ENCODE peak calls at places on chromosomes 16 and 17, in six cellular contexts. One of them, this sample, is unnamed.

GRCh38 chr17:49629447-49629846 is 48.5 kb downstream of the SPOP start:
- DNase-seq in tibial artery: no peak
- DNase-seq in memory B cell: no peak
- DNase-seq in activated CD8-positive, alpha-beta memory T cell treated with anti-CD3 and anti-CD28 coated beads for 48 hours: no peak
- DNase-seq in NCI-H2171: no peak
- DNase-seq in stimulated activated CD4-positive, alpha-beta T cell treated with anti-CD3 and anti-CD28 coated beads, Interleukin-4, amount 100 ng/mL, for 24 hours: no peak
- DNase-seq in this sample: no peak

GRCh38 chr17:1452836-1453235 is 3.2 kb downstream of the CRK start:
- DNase-seq in tibial artery: no peak
- DNase-seq in memory B cell: no peak
- DNase-seq in activated CD8-positive, alpha-beta memory T cell treated with anti-CD3 and anti-CD28 coated beads for 48 hours: no peak
- DNase-seq in NCI-H2171: no peak
- DNase-seq in stimulated activated CD4-positive, alpha-beta T cell treated with anti-CD3 and anti-CD28 coated beads, Interleukin-4, amount 100 ng/mL, for 24 hours: no peak
- DNase-seq in this sample: no peak

GRCh38 chr16:69089091-69089912 is 16.2 kb upstream of the HAS3 start:
- DNase-seq in tibial artery: no peak
- DNase-seq in memory B cell: no peak
- DNase-seq in activated CD8-positive, alpha-beta memory T cell treated with anti-CD3 and anti-CD28 coated beads for 48 hours: no peak
- DNase-seq in NCI-H2171: no peak
- DNase-seq in stimulated activated CD4-positive, alpha-beta T cell treated with anti-CD3 and anti-CD28 coated beads, Interleukin-4, amount 100 ng/mL, for 24 hours: peak
- DNase-seq in this sample: no peak

GRCh38 chr17:7266784-7267183 is 4.5 kb upstream of the CLDN7 start:
- DNase-seq in tibial artery: no peak
- DNase-seq in memory B cell: no peak
- DNase-seq in activated CD8-positive, alpha-beta memory T cell treated with anti-CD3 and anti-CD28 coated beads for 48 hours: no peak
- DNase-seq in NCI-H2171: no peak
- DNase-seq in stimulated activated CD4-positive, alpha-beta T cell treated with anti-CD3 and anti-CD28 coated beads, Interleukin-4, amount 100 ng/mL, for 24 hours: no peak
- DNase-seq in this sample: no peak

GRCh38 chr16:85553436-85554113 is 59.5 kb upstream of the GSE1 start:
- DNase-seq in tibial artery: peak
- DNase-seq in memory B cell: peak
- DNase-seq in activated CD8-positive, alpha-beta memory T cell treated with anti-CD3 and anti-CD28 coated beads for 48 hours: no peak
- DNase-seq in NCI-H2171: peak
- DNase-seq in stimulated activated CD4-positive, alpha-beta T cell treated with anti-CD3 and anti-CD28 coated beads, Interleukin-4, amount 100 ng/mL, for 24 hours: peak
- DNase-seq in this sample: peak

GRCh38 chr17:65684631-65685030 is 123.2 kb upstream of the AXIN2 start:
- DNase-seq in tibial artery: no peak
- DNase-seq in memory B cell: no peak
- DNase-seq in activated CD8-positive, alpha-beta memory T cell treated with anti-CD3 and anti-CD28 coated beads for 48 hours: no peak
- DNase-seq in NCI-H2171: peak
- DNase-seq in stimulated activated CD4-positive, alpha-beta T cell treated with anti-CD3 and anti-CD28 coated beads, Interleukin-4, amount 100 ng/mL, for 24 hours: no peak
- DNase-seq in this sample: no peak

GRCh38 chr17:50221500-50222480 is 20.4 kb upstream of the COL1A1 start:
- DNase-seq in tibial artery: peak
- DNase-seq in memory B cell: no peak
- DNase-seq in activated CD8-positive, alpha-beta memory T cell treated with anti-CD3 and anti-CD28 coated beads for 48 hours: no peak
- DNase-seq in NCI-H2171: no peak
- DNase-seq in stimulated activated CD4-positive, alpha-beta T cell treated with anti-CD3 and anti-CD28 coated beads, Interleukin-4, amount 100 ng/mL, for 24 hours: no peak
- DNase-seq in this sample: no peak

GRCh38 chr16:727291-727977 is 528 bp downstream of the HAGHL start:
- DNase-seq in tibial artery: no peak
- DNase-seq in memory B cell: no peak
- DNase-seq in activated CD8-positive, alpha-beta memory T cell treated with anti-CD3 and anti-CD28 coated beads for 48 hours: no peak
- DNase-seq in NCI-H2171: no peak
- DNase-seq in stimulated activated CD4-positive, alpha-beta T cell treated with anti-CD3 and anti-CD28 coated beads, Interleukin-4, amount 100 ng/mL, for 24 hours: no peak
- DNase-seq in this sample: peak

GRCh38 chr16:68790130-68790761 is 53.1 kb upstream of the TANGO6 start:
- DNase-seq in tibial artery: no peak
- DNase-seq in memory B cell: no peak
- DNase-seq in activated CD8-positive, alpha-beta memory T cell treated with anti-CD3 and anti-CD28 coated beads for 48 hours: no peak
- DNase-seq in NCI-H2171: peak
- DNase-seq in stimulated activated CD4-positive, alpha-beta T cell treated with anti-CD3 and anti-CD28 coated beads, Interleukin-4, amount 100 ng/mL, for 24 hours: no peak
- DNase-seq in this sample: no peak

GRCh38 chr17:214881-215331 is 33.5 kb upstream of the DOC2B start:
- DNase-seq in tibial artery: no peak
- DNase-seq in memory B cell: no peak
- DNase-seq in activated CD8-positive, alpha-beta memory T cell treated with anti-CD3 and anti-CD28 coated beads for 48 hours: no peak
- DNase-seq in NCI-H2171: no peak
- DNase-seq in stimulated activated CD4-positive, alpha-beta T cell treated with anti-CD3 and anti-CD28 coated beads, Interleukin-4, amount 100 ng/mL, for 24 hours: no peak
- DNase-seq in this sample: no peak

GRCh38 chr17:740240-741055 is 8.1 kb downstream of the TLCD3A start:
- DNase-seq in tibial artery: no peak
- DNase-seq in memory B cell: peak
- DNase-seq in activated CD8-positive, alpha-beta memory T cell treated with anti-CD3 and anti-CD28 coated beads for 48 hours: no peak
- DNase-seq in NCI-H2171: no peak
- DNase-seq in stimulated activated CD4-positive, alpha-beta T cell treated with anti-CD3 and anti-CD28 coated beads, Interleukin-4, amount 100 ng/mL, for 24 hours: peak
- DNase-seq in this sample: peak

GRCh38 chr17:64580384-64581307 is 73.9 kb downstream of the CEP95 start:
- DNase-seq in tibial artery: no peak
- DNase-seq in memory B cell: no peak
- DNase-seq in activated CD8-positive, alpha-beta memory T cell treated with anti-CD3 and anti-CD28 coated beads for 48 hours: no peak
- DNase-seq in NCI-H2171: no peak
- DNase-seq in stimulated activated CD4-positive, alpha-beta T cell treated with anti-CD3 and anti-CD28 coated beads, Interleukin-4, amount 100 ng/mL, for 24 hours: peak
- DNase-seq in this sample: no peak

GRCh38 chr17:35588196-35588920 is 1.2 kb downstream of the AP2B1 start:
- DNase-seq in tibial artery: no peak
- DNase-seq in memory B cell: no peak
- DNase-seq in activated CD8-positive, alpha-beta memory T cell treated with anti-CD3 and anti-CD28 coated beads for 48 hours: no peak
- DNase-seq in NCI-H2171: no peak
- DNase-seq in stimulated activated CD4-positive, alpha-beta T cell treated with anti-CD3 and anti-CD28 coated beads, Interleukin-4, amount 100 ng/mL, for 24 hours: peak
- DNase-seq in this sample: no peak

GRCh38 chr16:30186782-30187555 is 3.6 kb downstream of the CORO1A start:
- DNase-seq in tibial artery: peak
- DNase-seq in memory B cell: peak
- DNase-seq in activated CD8-positive, alpha-beta memory T cell treated with anti-CD3 and anti-CD28 coated beads for 48 hours: peak
- DNase-seq in NCI-H2171: no peak
- DNase-seq in stimulated activated CD4-positive, alpha-beta T cell treated with anti-CD3 and anti-CD28 coated beads, Interleukin-4, amount 100 ng/mL, for 24 hours: peak
- DNase-seq in this sample: peak

GRCh38 chr16:85372627-85373372 is 240.3 kb upstream of the GSE1 start:
- DNase-seq in tibial artery: peak
- DNase-seq in memory B cell: no peak
- DNase-seq in activated CD8-positive, alpha-beta memory T cell treated with anti-CD3 and anti-CD28 coated beads for 48 hours: no peak
- DNase-seq in NCI-H2171: no peak
- DNase-seq in stimulated activated CD4-positive, alpha-beta T cell treated with anti-CD3 and anti-CD28 coated beads, Interleukin-4, amount 100 ng/mL, for 24 hours: no peak
- DNase-seq in this sample: no peak

GRCh38 chr17:5745091-5745820 is 160.9 kb upstream of the NLRP1 start:
- DNase-seq in tibial artery: no peak
- DNase-seq in memory B cell: no peak
- DNase-seq in activated CD8-positive, alpha-beta memory T cell treated with anti-CD3 and anti-CD28 coated beads for 48 hours: no peak
- DNase-seq in NCI-H2171: no peak
- DNase-seq in stimulated activated CD4-positive, alpha-beta T cell treated with anti-CD3 and anti-CD28 coated beads, Interleukin-4, amount 100 ng/mL, for 24 hours: no peak
- DNase-seq in this sample: no peak

GRCh38 chr17:78343099-78343432 is 16.8 kb downstream of the SOCS3 start:
- DNase-seq in tibial artery: peak
- DNase-seq in memory B cell: no peak
- DNase-seq in activated CD8-positive, alpha-beta memory T cell treated with anti-CD3 and anti-CD28 coated beads for 48 hours: no peak
- DNase-seq in NCI-H2171: no peak
- DNase-seq in stimulated activated CD4-positive, alpha-beta T cell treated with anti-CD3 and anti-CD28 coated beads, Interleukin-4, amount 100 ng/mL, for 24 hours: no peak
- DNase-seq in this sample: no peak

GRCh38 chr17:44260296-44260695 is 7.6 kb downstream of the SLC4A1 start:
- DNase-seq in tibial artery: no peak
- DNase-seq in memory B cell: no peak
- DNase-seq in activated CD8-positive, alpha-beta memory T cell treated with anti-CD3 and anti-CD28 coated beads for 48 hours: no peak
- DNase-seq in NCI-H2171: no peak
- DNase-seq in stimulated activated CD4-positive, alpha-beta T cell treated with anti-CD3 and anti-CD28 coated beads, Interleukin-4, amount 100 ng/mL, for 24 hours: no peak
- DNase-seq in this sample: no peak

This sample was measured in germinal center.